ENCODE peak calls at places on chromosomes 12 and 14, in ten cellular contexts. X is stimulated activated CD4-positive, alpha-beta T cell treated with anti-CD3 and anti-CD28 coated beads, Interleukin-4, amount 100 ng/mL, for 48 hours; O is NCI-H748 treated with DMSO at 0.1 percent for 48 hours; W is stimulated activated CD8-positive, alpha-beta memory T cell treated with anti-CD3 and anti-CD28 coated beads, Interleukin-15, amount 100 ng/mL, for 48 hours; L is activated CD4-positive, alpha-beta T cell treated with anti-CD3 and anti-CD28 coated beads, Interleukin-2, amount 50 U/mL, for 1 hour; T is MG63; Z is neural crest cell; U is effector CD8-positive, alpha-beta T cell; A is iris pigment epithelial cell; E is ureter. S is an unnamed sample.

GRCh38 chr12:47709277-47710048 is 3.6 kb upstream of the RPAP3 start:
- DNase-seq in X (no peak), O (no peak), W (no peak), L (no peak), T (no peak), Z (no peak), U (no peak), A (peak), E (no peak), S (no peak)

GRCh38 chr12:57872362-57872761 is 25.8 kb upstream of the CTDSP2 start:
- DNase-seq in X (no peak), O (no peak), W (no peak), L (no peak), T (no peak), Z (no peak), U (no peak), A (no peak), E (no peak), S (no peak)

GRCh38 chr12:85923767-85924331 is 49.8 kb downstream of the NTS start:
- DNase-seq in X (no peak), O (peak), W (no peak), L (no peak), T (no peak), Z (no peak), U (no peak), A (peak), E (no peak), S (peak)

GRCh38 chr14:36256131-36256801 is 64.2 kb downstream of the MBIP start:
- DNase-seq in X (no peak), O (no peak), W (no peak), L (no peak), T (no peak), Z (no peak), U (no peak), A (peak), E (no peak), S (no peak)

GRCh38 chr12:25829192-25829591 is 129.3 kb upstream of the RASSF8 start:
- DNase-seq in X (no peak), O (no peak), W (no peak), L (no peak), T (peak), Z (no peak), U (no peak), A (peak), E (peak), S (peak)

GRCh38 chr12:68236421-68237059 is 10.9 kb upstream of the IL26 start:
- DNase-seq in X (no peak), O (peak), W (no peak), L (peak), T (no peak), Z (no peak), U (peak), A (no peak), E (no peak), S (peak)

GRCh38 chr12:102302553-102302952 is 104.9 kb upstream of the PMCH start:
- DNase-seq in X (no peak), O (no peak), W (no peak), L (no peak), T (no peak), Z (no peak), U (no peak), A (no peak), E (no peak), S (no peak)

GRCh38 chr14:53599221-53599945 is 357.2 kb downstream of the BMP4 start:
- DNase-seq in X (no peak), O (no peak), W (no peak), L (no peak), T (no peak), Z (no peak), U (no peak), A (peak), E (no peak), S (peak)

GRCh38 chr14:60215127-60215444 is 33.9 kb upstream of the PPM1A start:
- DNase-seq in X (no peak), O (no peak), W (no peak), L (no peak), T (no peak), Z (no peak), U (no peak), A (no peak), E (no peak), S (no peak)

GRCh38 chr12:25491396-25491948 is 61.6 kb downstream of the LMNTD1 start:
- DNase-seq in X (no peak), O (no peak), W (no peak), L (no peak), T (no peak), Z (no peak), U (no peak), A (no peak), E (no peak), S (no peak)

GRCh38 chr14:68327231-68327630 is 465.6 kb downstream of the ZFP36L1 start:
- DNase-seq in X (no peak), O (no peak), W (no peak), L (no peak), T (no peak), Z (no peak), U (no peak), A (no peak), E (no peak), S (no peak)